ENCODE peak calls at places on chromosome X, in seven cellular contexts. One of them, this sample, is unnamed.

GRCh38 chrX:40470830-40471429 is 109.8 kb upstream of the ATP6AP2 start:
- DNase-seq in stimulated activated naive CD4-positive, alpha-beta T cell: no peak
- DNase-seq in fibroblast of mammary gland: no peak
- DNase-seq in G401: no peak
- DNase-seq in posterior cingulate gyrus: no peak
- DNase-seq in NCI-H2029: no peak
- DNase-seq in glutamatergic neuron: no peak
- DNase-seq in this sample: no peak

GRCh38 chrX:21838937-21839333 is 482 bp upstream of the MBTPS2 start:
- DNase-seq in stimulated activated naive CD4-positive, alpha-beta T cell: no peak
- DNase-seq in fibroblast of mammary gland: peak
- DNase-seq in G401: no peak
- DNase-seq in posterior cingulate gyrus: no peak
- DNase-seq in NCI-H2029: no peak
- DNase-seq in glutamatergic neuron: no peak
- DNase-seq in this sample: no peak

GRCh38 chrX:15785176-15785735 is 5.0 kb upstream of the ZRSR2 start:
- DNase-seq in stimulated activated naive CD4-positive, alpha-beta T cell: no peak
- DNase-seq in fibroblast of mammary gland: no peak
- DNase-seq in G401: no peak
- DNase-seq in posterior cingulate gyrus: no peak
- DNase-seq in NCI-H2029: no peak
- DNase-seq in glutamatergic neuron: no peak
- DNase-seq in this sample: no peak

GRCh38 chrX:16918979-16919378 is 27.5 kb upstream of the REPS2 start:
- DNase-seq in stimulated activated naive CD4-positive, alpha-beta T cell: no peak
- DNase-seq in fibroblast of mammary gland: no peak
- DNase-seq in G401: no peak
- DNase-seq in posterior cingulate gyrus: no peak
- DNase-seq in NCI-H2029: no peak
- DNase-seq in glutamatergic neuron: no peak
- DNase-seq in this sample: no peak

GRCh38 chrX:13009256-13009655 is 34.3 kb downstream of the TMSB4X start:
- DNase-seq in stimulated activated naive CD4-positive, alpha-beta T cell: no peak
- DNase-seq in fibroblast of mammary gland: no peak
- DNase-seq in G401: no peak
- DNase-seq in posterior cingulate gyrus: no peak
- DNase-seq in NCI-H2029: no peak
- DNase-seq in glutamatergic neuron: no peak
- DNase-seq in this sample: no peak

GRCh38 chrX:13144927-13145659 is 100.7 kb upstream of the FAM9C start:
- DNase-seq in stimulated activated naive CD4-positive, alpha-beta T cell: no peak
- DNase-seq in fibroblast of mammary gland: no peak
- DNase-seq in G401: no peak
- DNase-seq in posterior cingulate gyrus: no peak
- DNase-seq in NCI-H2029: no peak
- DNase-seq in glutamatergic neuron: no peak
- DNase-seq in this sample: no peak

GRCh38 chrX:13376857-13377441 is 57.1 kb upstream of the ATXN3L start:
- DNase-seq in stimulated activated naive CD4-positive, alpha-beta T cell: no peak
- DNase-seq in fibroblast of mammary gland: peak
- DNase-seq in G401: no peak
- DNase-seq in posterior cingulate gyrus: no peak
- DNase-seq in NCI-H2029: peak
- DNase-seq in glutamatergic neuron: no peak
- DNase-seq in this sample: peak

GRCh38 chrX:110847334-110847733 is 51.7 kb upstream of the CHRDL1 start:
- DNase-seq in stimulated activated naive CD4-positive, alpha-beta T cell: no peak
- DNase-seq in fibroblast of mammary gland: peak
- DNase-seq in G401: peak
- DNase-seq in posterior cingulate gyrus: no peak
- DNase-seq in NCI-H2029: peak
- DNase-seq in glutamatergic neuron: no peak
- DNase-seq in this sample: peak

GRCh38 chrX:124388562-124388961 is 42.2 kb downstream of the SH2D1A start:
- DNase-seq in stimulated activated naive CD4-positive, alpha-beta T cell: peak
- DNase-seq in fibroblast of mammary gland: peak
- DNase-seq in G401: peak
- DNase-seq in posterior cingulate gyrus: peak
- DNase-seq in NCI-H2029: peak
- DNase-seq in glutamatergic neuron: peak
- DNase-seq in this sample: no peak

GRCh38 chrX:65667503-65668355 is at the start of gene MSN:
- DNase-seq in stimulated activated naive CD4-positive, alpha-beta T cell: peak
- DNase-seq in fibroblast of mammary gland: peak
- DNase-seq in G401: no peak
- DNase-seq in posterior cingulate gyrus: peak
- DNase-seq in NCI-H2029: no peak
- DNase-seq in glutamatergic neuron: peak
- DNase-seq in this sample: no peak

GRCh38 chrX:45669715-45670360 is 469.2 kb upstream of the DIPK2B start:
- DNase-seq in stimulated activated naive CD4-positive, alpha-beta T cell: no peak
- DNase-seq in fibroblast of mammary gland: peak
- DNase-seq in G401: no peak
- DNase-seq in posterior cingulate gyrus: no peak
- DNase-seq in NCI-H2029: no peak
- DNase-seq in glutamatergic neuron: no peak
- DNase-seq in this sample: no peak

GRCh38 chrX:150032742-150033141 is 94.5 kb upstream of the EOLA2 start:
- DNase-seq in stimulated activated naive CD4-positive, alpha-beta T cell: no peak
- DNase-seq in fibroblast of mammary gland: peak
- DNase-seq in G401: no peak
- DNase-seq in posterior cingulate gyrus: no peak
- DNase-seq in NCI-H2029: peak
- DNase-seq in glutamatergic neuron: no peak
- DNase-seq in this sample: peak

GRCh38 chrX:83004012-83004411 is 504.1 kb upstream of the POU3F4 start:
- DNase-seq in stimulated activated naive CD4-positive, alpha-beta T cell: no peak
- DNase-seq in fibroblast of mammary gland: no peak
- DNase-seq in G401: no peak
- DNase-seq in posterior cingulate gyrus: no peak
- DNase-seq in NCI-H2029: no peak
- DNase-seq in glutamatergic neuron: no peak
- DNase-seq in this sample: no peak